ENCODE peak calls at places on chromosome 22, in eight cellular contexts. B is activated CD4-positive, alpha-beta T cell treated with anti-CD3 and anti-CD28 coated beads, Interleukin-2, amount 50 U/mL, for 24 hours; F is EL; X is effector memory CD8-positive, alpha-beta T cell; E is iPS-NIHi11; Q is activated CD8-positive, alpha-beta memory T cell treated with anti-CD3 and anti-CD28 coated beads, Interleukin-2, amount 50 U/mL, for 48 hours; K is GDM1; U is RCC 7860. W is an unnamed sample.

GRCh38 chr22:28911279-28911640 is 27.9 kb downstream of the ZNRF3 start:
- DNase-seq in B (no peak), F (no peak), X (no peak), E (no peak), Q (no peak), K (no peak), U (no peak), W (no peak)

GRCh38 chr22:24592144-24592845 is 578 bp downstream of the LRRC75B start:
- DNase-seq in B (no peak), F (peak; percentile 20), X (no peak), E (peak; percentile 69), Q (no peak), K (no peak), U (no peak), W (no peak)

GRCh38 chr22:49373801-49374226 is 453.9 kb downstream of the BRD1 start:
- DNase-seq in B (no peak), F (no peak), X (no peak), E (no peak), Q (peak; percentile 29), K (no peak), U (no peak), W (peak; percentile 51)

GRCh38 chr22:24685804-24686203 is 82.8 kb downstream of the GGT1 start:
- DNase-seq in B (no peak), F (no peak), X (no peak), E (peak; percentile 21), Q (no peak), K (no peak), U (no peak), W (no peak)

GRCh38 chr22:39449708-39450107 is 7.1 kb upstream of the MGAT3 start:
- DNase-seq in B (no peak), F (no peak), X (no peak), E (no peak), Q (no peak), K (no peak), U (no peak), W (peak; percentile 74)

GRCh38 chr22:31244044-31244942 is 32.2 kb downstream of the LIMK2 start:
- DNase-seq in B (no peak), F (peak; percentile 85), X (no peak), E (peak; percentile 71), Q (no peak), K (no peak), U (peak; percentile 84), W (no peak)

GRCh38 chr22:39859903-39860588 is 33.5 kb downstream of the ENTHD1 start:
- DNase-seq in B (no peak), F (no peak), X (no peak), E (no peak), Q (no peak), K (no peak), U (no peak), W (no peak)

GRCh38 chr22:30196141-30196866 is 50.3 kb downstream of the LIF start:
- DNase-seq in B (peak; percentile 31), F (peak; percentile 100), X (peak; percentile 57), E (peak; percentile 83), Q (peak; percentile 70), K (no peak), U (peak; percentile 99), W (peak; percentile 91)

GRCh38 chr22:26648761-26649363 is 8.5 kb upstream of the MIAT start:
- DNase-seq in B (no peak), F (no peak), X (no peak), E (no peak), Q (no peak), K (peak; percentile 26), U (no peak), W (no peak)

GRCh38 chr22:40728731-40729189 is 49.5 kb downstream of the MCHR1 start:
- DNase-seq in B (peak; percentile 9), F (peak; percentile 30), X (peak; percentile 18), E (no peak), Q (peak; percentile 75), K (peak; percentile 67), U (no peak), W (peak; percentile 79)

GRCh38 chr22:22201185-22201924 is 43.2 kb upstream of the VPREB1 start:
- DNase-seq in B (peak; percentile 50), F (peak; percentile 16), X (no peak), E (peak; percentile 51), Q (no peak), K (no peak), U (no peak), W (peak; percentile 89)

GRCh38 chr22:26669060-26669481 is 11.7 kb downstream of the MIAT start:
- DNase-seq in B (no peak), F (peak; percentile 67), X (no peak), E (no peak), Q (no peak), K (peak; percentile 13), U (no peak), W (peak; percentile 56)

GRCh38 chr22:27105142-27106025 is 448.0 kb downstream of the MIAT start:
- DNase-seq in B (no peak), F (peak; percentile 88), X (no peak), E (no peak), Q (no peak), K (no peak), U (peak; percentile 61), W (no peak)

GRCh38 chr22:47591016-47591415 is 828.6 kb downstream of the TBC1D22A start:
- DNase-seq in B (no peak), F (no peak), X (no peak), E (no peak), Q (no peak), K (no peak), U (no peak), W (no peak)